ENCODE peak calls at places on chromosomes 12 and 14, in seven cellular contexts. W is Caki2; R is T-cell; E is NCI-H748 treated with DMSO at 0.1 percent for 48 hours; K is mucosa of gallbladder; Z is stimulated activated effector memory CD8-positive, alpha-beta T cell treated with anti-CD3 and anti-CD28 coated beads, Interleukin-12 subunit alpha, Interleukin-12 subunit beta, amount 100 ng/mL, for 72 hours; X is hypothalamus. N is an unnamed sample.
A peak's percentile ranks its signal among the peaks of the same experiment; 100 is the strongest.

GRCh38 chr12:107474639-107475539 is 210.7 kb upstream of the PWP1 start:
- DNase-seq in E (no peak), R (no peak), X (no peak), K (no peak), Z (no peak), W (no peak), N (no peak)

GRCh38 chr14:101736585-101736984 is 24.9 kb upstream of the PPP2R5C start:
- DNase-seq in Z (no peak), R (no peak), W (no peak), X (no peak), E (no peak), K (no peak), N (no peak)

GRCh38 chr12:105301696-105302095 is 28.8 kb upstream of the C12orf75 start:
- DNase-seq in R (no peak), X (no peak), E (no peak), K (no peak), Z (no peak), W (no peak), N (no peak)

GRCh38 chr12:1611775-1612174 is 17.3 kb upstream of the WNT5B start:
- DNase-seq in K (no peak), E (no peak), X (no peak), W (no peak), R (no peak), Z (no peak), N (no peak)

GRCh38 chr14:71395151-71395604 is 487.9 kb downstream of the PCNX1 start:
- DNase-seq in K (no peak), W (no peak), X (no peak), R (no peak), Z (no peak), E (no peak), N (no peak)

GRCh38 chr14:81418057-81418790 is 18.1 kb upstream of the STON2 start:
- DNase-seq in K (no peak), R (no peak), W (no peak), Z (no peak), X (no peak), E (no peak), N (no peak)

GRCh38 chr12:92425152-92425551 is 277.6 kb upstream of the PLEKHG7 start:
- DNase-seq in Z (no peak), W (no peak), E (no peak), R (no peak), X (no peak), K (no peak), N (no peak)

GRCh38 chr14:32813401-32813800 is 125.3 kb upstream of the NPAS3 start:
- DNase-seq in X (no peak), R (no peak), K (no peak), E (no peak), Z (no peak), W (no peak), N (no peak)

GRCh38 chr12:112837629-112838191 is 46.2 kb downstream of the RPH3A start:
- DNase-seq in W (peak; percentile 39), R (no peak), Z (no peak), X (no peak), K (no peak), E (no peak), N (no peak)

GRCh38 chr12:27177716-27178115 is 66.4 kb upstream of the STK38L start:
- DNase-seq in X (no peak), K (no peak), W (no peak), Z (no peak), E (no peak), R (no peak), N (no peak)

GRCh38 chr14:69921052-69921451 is 41.8 kb downstream of the SMOC1 start:
- DNase-seq in X (no peak), K (no peak), W (no peak), E (no peak), Z (no peak), R (no peak), N (no peak)

GRCh38 chr14:102580552-102581110 is 11.8 kb upstream of the RCOR1 start:
- DNase-seq in E (no peak), K (no peak), R (no peak), Z (no peak), W (no peak), X (no peak), N (no peak)

GRCh38 chr12:12821975-12822374 is 8.8 kb downstream of the DDX47 start:
- DNase-seq in E (no peak), X (no peak), K (no peak), R (no peak), Z (no peak), W (no peak), N (no peak)